ENCODE peak calls at places on chromosomes 1 and 21, in four cellular contexts. One of them, this sample, is unnamed.

GRCh38 chr21:25735895-25736597 is 1.3 kb downstream of the GABPA start:
- DNase-seq in AG04449: no peak
- DNase-seq in endothelial cell of umbilical vein: peak
- DNase-seq in SK-N-SH: no peak
- DNase-seq in this sample: no peak

GRCh38 chr1:244094880-244095522 is 43.9 kb downstream of the ZBTB18 start:
- DNase-seq in AG04449: no peak
- DNase-seq in endothelial cell of umbilical vein: no peak
- DNase-seq in SK-N-SH: no peak
- DNase-seq in this sample: no peak

GRCh38 chr1:245822997-245823396 is 668.2 kb downstream of the KIF26B start:
- DNase-seq in AG04449: peak
- DNase-seq in endothelial cell of umbilical vein: no peak
- DNase-seq in SK-N-SH: no peak
- DNase-seq in this sample: peak

GRCh38 chr1:244302889-244303609 is 148.7 kb downstream of the ADSS2 start:
- DNase-seq in AG04449: no peak
- DNase-seq in endothelial cell of umbilical vein: peak
- DNase-seq in SK-N-SH: no peak
- DNase-seq in this sample: no peak

GRCh38 chr1:71393301-71393700 is 312.5 kb upstream of the ZRANB2 start:
- DNase-seq in AG04449: no peak
- DNase-seq in endothelial cell of umbilical vein: no peak
- DNase-seq in SK-N-SH: no peak
- DNase-seq in this sample: no peak

GRCh38 chr1:150149490-150150453 is at the start of gene PLEKHO1:
- DNase-seq in AG04449: no peak
- DNase-seq in endothelial cell of umbilical vein: peak
- DNase-seq in SK-N-SH: peak
- DNase-seq in this sample: peak

GRCh38 chr1:2091611-2092604 is 41.7 kb downstream of the PRKCZ start:
- DNase-seq in AG04449: no peak
- DNase-seq in endothelial cell of umbilical vein: peak
- DNase-seq in SK-N-SH: no peak
- DNase-seq in this sample: no peak

GRCh38 chr1:183633676-183634343 is 1.8 kb downstream of the ARPC5 start:
- DNase-seq in AG04449: peak
- DNase-seq in endothelial cell of umbilical vein: peak
- DNase-seq in SK-N-SH: peak
- DNase-seq in this sample: peak

GRCh38 chr1:7853341-7854026 is 619 bp upstream of the UTS2 start:
- DNase-seq in AG04449: no peak
- DNase-seq in endothelial cell of umbilical vein: no peak
- DNase-seq in SK-N-SH: no peak
- DNase-seq in this sample: no peak

GRCh38 chr1:39205102-39205780 is 746 bp downstream of the MACF1 start:
- DNase-seq in AG04449: no peak
- DNase-seq in endothelial cell of umbilical vein: peak
- DNase-seq in SK-N-SH: no peak
- DNase-seq in this sample: no peak

GRCh38 chr1:114154146-114154962 is 685 bp upstream of the SYT6 start:
- DNase-seq in AG04449: no peak
- DNase-seq in endothelial cell of umbilical vein: peak
- DNase-seq in SK-N-SH: peak
- DNase-seq in this sample: no peak

GRCh38 chr1:47598357-47598756 is 160.5 kb downstream of the FOXD2 start:
- DNase-seq in AG04449: no peak
- DNase-seq in endothelial cell of umbilical vein: no peak
- DNase-seq in SK-N-SH: no peak
- DNase-seq in this sample: no peak

GRCh38 chr1:67889940-67890567 is 56.8 kb upstream of the GNG12 start:
- DNase-seq in AG04449: peak
- DNase-seq in endothelial cell of umbilical vein: peak
- DNase-seq in SK-N-SH: no peak
- DNase-seq in this sample: peak

GRCh38 chr1:87706198-87706597 is 377.5 kb downstream of the LMO4 start:
- DNase-seq in AG04449: peak
- DNase-seq in endothelial cell of umbilical vein: no peak
- DNase-seq in SK-N-SH: no peak
- DNase-seq in this sample: no peak

GRCh38 chr1:226995966-226996332 is 55.9 kb downstream of the COQ8A start:
- DNase-seq in AG04449: no peak
- DNase-seq in endothelial cell of umbilical vein: no peak
- DNase-seq in SK-N-SH: no peak
- DNase-seq in this sample: no peak

GRCh38 chr1:171286032-171286705 is 27.8 kb upstream of the FMO4 start:
- DNase-seq in AG04449: no peak
- DNase-seq in endothelial cell of umbilical vein: no peak
- DNase-seq in SK-N-SH: no peak
- DNase-seq in this sample: no peak

GRCh38 chr1:151728151-151728711 is 6.9 kb downstream of the RIIAD1 start:
- DNase-seq in AG04449: peak
- DNase-seq in endothelial cell of umbilical vein: no peak
- DNase-seq in SK-N-SH: peak
- DNase-seq in this sample: peak

GRCh38 chr1:86504895-86505625 is 36.3 kb downstream of the CLCA1 start:
- DNase-seq in AG04449: no peak
- DNase-seq in endothelial cell of umbilical vein: no peak
- DNase-seq in SK-N-SH: no peak
- DNase-seq in this sample: peak

GRCh38 chr1:209601809-209602657 is 18.5 kb downstream of the CAMK1G start:
- DNase-seq in AG04449: no peak
- DNase-seq in endothelial cell of umbilical vein: peak
- DNase-seq in SK-N-SH: peak
- DNase-seq in this sample: no peak

GRCh38 chr1:7580923-7581753 is 190.0 kb upstream of the VAMP3 start:
- DNase-seq in AG04449: no peak
- DNase-seq in endothelial cell of umbilical vein: no peak
- DNase-seq in SK-N-SH: no peak
- DNase-seq in this sample: peak

GRCh38 chr1:40919475-40920011 is 57.4 kb upstream of the CITED4 start:
- DNase-seq in AG04449: no peak
- DNase-seq in endothelial cell of umbilical vein: no peak
- DNase-seq in SK-N-SH: no peak
- DNase-seq in this sample: no peak

GRCh38 chr1:21939650-21940374 is 2.7 kb upstream of the HSPG2 start:
- DNase-seq in AG04449: peak
- DNase-seq in endothelial cell of umbilical vein: peak
- DNase-seq in SK-N-SH: peak
- DNase-seq in this sample: peak
- TF ChIP-seq CTCF in AG04449: peak
- TF ChIP-seq CTCF in endothelial cell of umbilical vein: peak
- TF ChIP-seq CTCF in SK-N-SH: peak
- TF ChIP-seq CTCF in this sample: peak

DNA sequence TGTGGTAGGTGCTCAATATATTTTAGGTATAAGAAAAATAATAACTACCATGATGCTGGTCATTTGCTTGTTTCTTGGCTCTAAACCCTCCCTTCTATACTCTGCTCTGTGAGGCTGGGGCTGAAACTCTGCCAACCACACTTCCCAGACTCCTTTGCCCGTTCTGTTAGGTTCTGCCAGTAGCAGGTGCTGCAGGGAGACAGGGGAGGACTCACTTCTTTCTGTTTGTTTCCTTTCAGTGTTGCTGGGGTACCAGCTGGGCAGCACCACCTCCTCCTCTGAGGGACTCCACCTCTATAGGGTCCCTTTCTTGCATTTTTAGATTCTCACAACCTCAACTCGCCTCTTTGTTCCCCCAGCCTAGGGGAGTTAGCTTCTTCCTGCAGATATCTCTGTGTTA is 16.9 kb upstream of the SH2D2A start:
- DNase-seq in AG04449: no peak
- DNase-seq in endothelial cell of umbilical vein: no peak
- DNase-seq in SK-N-SH: no peak
- DNase-seq in this sample: no peak
- H3K4me3 ChIP-seq in AG04449: no peak
- H3K4me3 ChIP-seq in endothelial cell of umbilical vein: no peak
- H3K4me3 ChIP-seq in SK-N-SH: no peak
- H3K4me3 ChIP-seq in this sample: no peak

GRCh38 chr1:182263706-182264105 is 127.9 kb downstream of the GLUL start:
- DNase-seq in AG04449: no peak
- DNase-seq in endothelial cell of umbilical vein: no peak
- DNase-seq in SK-N-SH: no peak
- DNase-seq in this sample: no peak

GRCh38 chr1:182268659-182269058 is 122.9 kb downstream of the GLUL start:
- DNase-seq in AG04449: no peak
- DNase-seq in endothelial cell of umbilical vein: no peak
- DNase-seq in SK-N-SH: no peak
- DNase-seq in this sample: no peak

GRCh38 chr1:182270731-182271130 is 120.9 kb downstream of the GLUL start:
- DNase-seq in AG04449: no peak
- DNase-seq in endothelial cell of umbilical vein: no peak
- DNase-seq in SK-N-SH: no peak
- DNase-seq in this sample: no peak

GRCh38 chr1:182264187-182264586 is 127.4 kb downstream of the GLUL start:
- DNase-seq in AG04449: no peak
- DNase-seq in endothelial cell of umbilical vein: no peak
- DNase-seq in SK-N-SH: no peak
- DNase-seq in this sample: no peak

GRCh38 chr1:182269097-182269496 is 122.5 kb downstream of the GLUL start:
- DNase-seq in AG04449: no peak
- DNase-seq in endothelial cell of umbilical vein: no peak
- DNase-seq in SK-N-SH: no peak
- DNase-seq in this sample: no peak
- TF ChIP-seq CTCF in AG04449: no peak
- TF ChIP-seq CTCF in endothelial cell of umbilical vein: no peak
- TF ChIP-seq CTCF in SK-N-SH: no peak
- TF ChIP-seq CTCF in this sample: no peak

GRCh38 chr1:153571706-153572105 is 6.1 kb upstream of the S100A2 start:
- DNase-seq in AG04449: no peak
- DNase-seq in endothelial cell of umbilical vein: no peak
- DNase-seq in SK-N-SH: no peak
- DNase-seq in this sample: no peak
- H3K4me3 ChIP-seq in AG04449: no peak
- H3K4me3 ChIP-seq in endothelial cell of umbilical vein: no peak
- H3K4me3 ChIP-seq in SK-N-SH: no peak
- H3K4me3 ChIP-seq in this sample: no peak

DNA sequence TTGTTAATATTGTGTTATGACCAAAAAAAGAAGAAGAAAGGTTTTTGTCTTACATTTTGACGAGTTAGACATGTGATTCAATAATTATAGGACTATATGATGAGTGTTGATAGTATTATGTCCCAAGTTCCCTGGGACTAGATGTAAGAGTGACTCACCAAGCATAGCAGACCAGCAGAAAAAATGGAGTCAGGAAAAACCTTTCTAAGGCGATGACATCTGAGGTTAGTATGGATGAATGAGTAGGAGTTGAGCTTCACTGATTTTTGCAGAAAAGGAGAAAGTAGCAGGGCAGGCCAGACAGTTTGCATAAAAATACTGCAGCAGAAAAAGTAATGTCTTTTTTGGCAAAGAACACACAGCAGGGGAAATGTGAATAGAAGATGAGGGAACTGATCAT is 1041.3 kb upstream of the ADGRL4 start:
- DNase-seq in AG04449: no peak
- DNase-seq in endothelial cell of umbilical vein: no peak
- DNase-seq in SK-N-SH: no peak
- DNase-seq in this sample: no peak
- TF ChIP-seq CTCF in AG04449: no peak
- TF ChIP-seq CTCF in endothelial cell of umbilical vein: no peak
- TF ChIP-seq CTCF in SK-N-SH: no peak
- TF ChIP-seq CTCF in this sample: no peak

This sample was measured in AG09309.